ENCODE peak calls at places on chromosomes 3 and 15, in six cellular contexts. U is OCI-LY7, X is esophagus muscularis mucosa, D is NCI-H446 treated with DMSO at 0.1 percent for 48 hours, Q is adrenal gland, F is NCI-H748 treated with DMSO at 0.1 percent for 48 hours. A is an unnamed sample.

GRCh38 chr3:16869606-16870005 is 15.1 kb upstream of the PLCL2 start:
- DNase-seq in U (no peak), X (no peak), D (no peak), Q (no peak), F (no peak), A (no peak)

GRCh38 chr3:194023501-194024280 is 112.3 kb upstream of the HES1 start:
- DNase-seq in U (no peak), X (no peak), D (peak; percentile 66), Q (no peak), F (peak; percentile 5), A (no peak)

GRCh38 chr3:89303721-89304120 is 196.3 kb downstream of the EPHA3 start:
- DNase-seq in U (no peak), X (no peak), D (no peak), Q (no peak), F (no peak), A (no peak)

GRCh38 chr3:45023675-45024074 is 2.4 kb upstream of the CLEC3B start:
- DNase-seq in U (no peak), X (no peak), D (no peak), Q (no peak), F (no peak), A (no peak)

GRCh38 chr3:25662921-25663320 is 1.8 kb downstream of the TOP2B start:
- DNase-seq in U (no peak), X (no peak), D (no peak), Q (no peak), F (no peak), A (no peak)

GRCh38 chr3:15822281-15822680 is 24.5 kb upstream of the ANKRD28 start:
- DNase-seq in U (no peak), X (no peak), D (no peak), Q (no peak), F (no peak), A (no peak)

GRCh38 chr15:68818088-68818670 is 2.5 kb downstream of the ANP32A start:
- DNase-seq in U (peak; percentile 79), X (no peak), D (peak; percentile 41), Q (peak; percentile 73), F (peak; percentile 12), A (peak; percentile 77)

GRCh38 chr15:82545478-82545877 is 5.2 kb upstream of the RPS17 start:
- DNase-seq in U (no peak), X (no peak), D (no peak), Q (no peak), F (no peak), A (no peak)

GRCh38 chr15:63240136-63240535 is 37.3 kb upstream of the APH1B start:
- DNase-seq in U (no peak), X (no peak), D (peak; percentile 42), Q (no peak), F (no peak), A (no peak)

GRCh38 chr3:184261270-184262165 is at the start of gene CAMK2N2:
- DNase-seq in U (peak; percentile 33), X (no peak), D (peak; percentile 92), Q (peak; percentile 93), F (peak; percentile 71), A (peak; percentile 97)

GRCh38 chr3:48405971-48406370 is 23.9 kb downstream of the PLXNB1 start:
- DNase-seq in U (no peak), X (no peak), D (no peak), Q (peak; percentile 33), F (no peak), A (no peak)

GRCh38 chr3:39192490-39193092 is at the start of gene XIRP1:
- DNase-seq in U (no peak), X (no peak), D (no peak), Q (no peak), F (no peak), A (no peak)

GRCh38 chr3:191328963-191329653 is at the start of gene CCDC50:
- DNase-seq in U (peak; percentile 82), X (peak; percentile 96), D (peak; percentile 47), Q (peak; percentile 96), F (peak; percentile 13), A (peak; percentile 73)

GRCh38 chr3:126607214-126607908 is 47.6 kb downstream of the TXNRD3 start:
- DNase-seq in U (no peak), X (no peak), D (no peak), Q (no peak), F (no peak), A (no peak)

GRCh38 chr3:196537319-196537984 is 22.3 kb upstream of the SMCO1 start:
- DNase-seq in U (peak; percentile 32), X (no peak), D (no peak), Q (peak; percentile 64), F (no peak), A (peak; percentile 45)

GRCh38 chr3:134952372-134952771 is 157.3 kb downstream of the EPHB1 start:
- DNase-seq in U (no peak), X (no peak), D (no peak), Q (no peak), F (no peak), A (no peak)

GRCh38 chr3:15512173-15512572 is 9.3 kb downstream of the COLQ start:
- DNase-seq in U (no peak), X (no peak), D (no peak), Q (peak; percentile 65), F (peak; percentile 63), A (no peak)

GRCh38 chr3:81602781-81603180 is 158.7 kb downstream of the GBE1 start:
- DNase-seq in U (no peak), X (no peak), D (no peak), Q (no peak), F (no peak), A (no peak)

GRCh38 chr15:43406192-43406591 is 35.3 kb downstream of the TUBGCP4 start:
- DNase-seq in U (no peak), X (no peak), D (no peak), Q (no peak), F (no peak), A (no peak)

GRCh38 chr3:124881976-124882697 is 5.0 kb downstream of the ITGB5 start:
- DNase-seq in U (no peak), X (no peak), D (no peak), Q (no peak), F (no peak), A (no peak)

GRCh38 chr3:112390783-112391641 is 58.1 kb downstream of the CD200 start:
- DNase-seq in U (no peak), X (no peak), D (no peak), Q (no peak), F (no peak), A (no peak)

GRCh38 chr15:91885714-91886265 is 32.3 kb downstream of the SLCO3A1 start:
- DNase-seq in U (peak; percentile 42), X (no peak), D (no peak), Q (no peak), F (no peak), A (no peak)

GRCh38 chr3:126442099-126442848 is 33.4 kb downstream of the ZXDC start:
- DNase-seq in U (no peak), X (no peak), D (no peak), Q (peak; percentile 42), F (no peak), A (no peak)

GRCh38 chr15:63501256-63502089 is 2.9 kb upstream of the USP3 start:
- DNase-seq in U (peak; percentile 31), X (no peak), D (peak; percentile 66), Q (peak; percentile 89), F (no peak), A (no peak)

GRCh38 chr15:66389859-66390382 is 3.2 kb downstream of the MAP2K1 start:
- DNase-seq in U (peak; percentile 26), X (no peak), D (no peak), Q (no peak), F (no peak), A (no peak)

GRCh38 chr15:63892794-63893441 is 59.2 kb upstream of the HERC1 start:
- DNase-seq in U (no peak), X (no peak), D (no peak), Q (no peak), F (no peak), A (no peak)

GRCh38 chr3:193970773-193971206 is 165.2 kb upstream of the HES1 start:
- DNase-seq in U (no peak), X (no peak), D (no peak), Q (no peak), F (no peak), A (no peak)

A was measured in HuH-7.